ENCODE peak calls at places on chromosomes 5 and 9, in ten cellular contexts. F, U, I, P, G, T, D, Q, V and S are unnamed samples.

GRCh38 chr5:116451905-116452450 is 122.6 kb downstream of the SEMA6A start:
- DNase-seq in F (no peak), U (no peak), I (no peak), P (no peak), G (no peak), T (no peak), D (no peak), Q (no peak), V (no peak), S (no peak)

GRCh38 chr9:137611623-137612609 is 6.4 kb downstream of the ARRDC1 start:
- DNase-seq in F (peak), U (peak), I (peak), P (peak), G (peak), T (peak), D (no peak), Q (no peak), V (no peak), S (no peak)

GRCh38 chr5:159156839-159157238 is 52.5 kb downstream of the RNF145 start:
- DNase-seq in F (peak), U (peak), I (peak), P (no peak), G (no peak), T (peak), D (peak), Q (no peak), V (no peak), S (no peak)

GRCh38 chr9:99231708-99232107 is 9.6 kb downstream of the SEC61B start:
- DNase-seq in F (peak), U (peak), I (peak), P (no peak), G (peak), T (no peak), D (peak), Q (no peak), V (no peak), S (no peak)

GRCh38 chr5:78648359-78649219 is at the start of gene LHFPL2:
- DNase-seq in F (peak), U (peak), I (peak), P (no peak), G (peak), T (no peak), D (peak), Q (no peak), V (no peak), S (peak)

GRCh38 chr9:130358928-130359327 is 85.8 kb upstream of the ASS1 start:
- DNase-seq in F (no peak), U (no peak), I (no peak), P (no peak), G (no peak), T (no peak), D (no peak), Q (no peak), V (no peak), S (no peak)

GRCh38 chr5:39570418-39571027 is 145.7 kb upstream of the DAB2 start:
- DNase-seq in F (peak), U (peak), I (peak), P (no peak), G (no peak), T (no peak), D (no peak), Q (no peak), V (no peak), S (no peak)

GRCh38 chr9:80586786-80587185 is 1015.0 kb downstream of the TLE4 start:
- DNase-seq in F (no peak), U (no peak), I (no peak), P (no peak), G (no peak), T (no peak), D (no peak), Q (no peak), V (no peak), S (no peak)

GRCh38 chr5:132225165-132226032 is 2.3 kb downstream of the P4HA2 start:
- DNase-seq in F (peak), U (peak), I (peak), P (no peak), G (peak), T (no peak), D (no peak), Q (peak), V (no peak), S (no peak)

GRCh38 chr5:3602713-3603502 is 7.3 kb downstream of the IRX1 start:
- DNase-seq in F (peak), U (no peak), I (peak), P (no peak), G (no peak), T (no peak), D (peak), Q (no peak), V (no peak), S (peak)

GRCh38 chr9:82410306-82410705 is 421.7 kb downstream of the SPATA31D1 start:
- DNase-seq in F (no peak), U (no peak), I (peak), P (no peak), G (no peak), T (peak), D (no peak), Q (no peak), V (no peak), S (no peak)

GRCh38 chr5:32379421-32379820 is 65.1 kb downstream of the ZFR start:
- DNase-seq in F (no peak), U (no peak), I (no peak), P (no peak), G (no peak), T (no peak), D (no peak), Q (no peak), V (no peak), S (no peak)

GRCh38 chr9:126421567-126422428 is 95.2 kb downstream of the MVB12B start:
- DNase-seq in F (no peak), U (no peak), I (no peak), P (no peak), G (peak), T (no peak), D (no peak), Q (no peak), V (no peak), S (no peak)

GRCh38 chr5:38835887-38836286 is 9.9 kb upstream of the OSMR start:
- DNase-seq in F (peak), U (peak), I (peak), P (no peak), G (no peak), T (no peak), D (no peak), Q (peak), V (no peak), S (no peak)

GRCh38 chr5:148687427-148687826 is 33.1 kb upstream of the HTR4 start:
- DNase-seq in F (no peak), U (peak), I (peak), P (no peak), G (no peak), T (no peak), D (peak), Q (no peak), V (no peak), S (no peak)

GRCh38 chr9:81472701-81473100 is 216.6 kb downstream of the TLE1 start:
- DNase-seq in F (no peak), U (no peak), I (no peak), P (no peak), G (no peak), T (no peak), D (no peak), Q (no peak), V (no peak), S (no peak)

GRCh38 chr9:34417734-34418133 is 40.6 kb downstream of the FAM219A start:
- DNase-seq in F (no peak), U (no peak), I (no peak), P (no peak), G (no peak), T (no peak), D (no peak), Q (no peak), V (no peak), S (no peak)

GRCh38 chr9:6072865-6073264 is 57.4 kb upstream of the RANBP6 start:
- DNase-seq in F (no peak), U (no peak), I (no peak), P (no peak), G (no peak), T (no peak), D (no peak), Q (no peak), V (no peak), S (no peak)

GRCh38 chr9:88238281-88238571 is 100.0 kb upstream of the SPATA31C2 start:
- DNase-seq in F (no peak), U (no peak), I (no peak), P (no peak), G (no peak), T (no peak), D (no peak), Q (no peak), V (no peak), S (no peak)

GRCh38 chr9:35114113-35114847 is 1.4 kb downstream of the ATOSB start:
- DNase-seq in F (peak), U (peak), I (peak), P (no peak), G (peak), T (peak), D (peak), Q (peak), V (peak), S (no peak)

GRCh38 chr9:138024831-138025291 is 147.3 kb downstream of the CACNA1B start:
- DNase-seq in F (no peak), U (no peak), I (no peak), P (no peak), G (no peak), T (no peak), D (no peak), Q (no peak), V (no peak), S (peak)

GRCh38 chr9:96383165-96383939 is at the start of gene SLC35D2:
- DNase-seq in F (peak), U (peak), I (peak), P (no peak), G (peak), T (no peak), D (peak), Q (no peak), V (peak), S (peak)

GRCh38 chr5:108720416-108720815 is 27.3 kb upstream of the FER start:
- DNase-seq in F (peak), U (no peak), I (peak), P (no peak), G (no peak), T (no peak), D (no peak), Q (no peak), V (no peak), S (no peak)

GRCh38 chr5:10031817-10032216 is 217.9 kb downstream of the ATPSCKMT start:
- DNase-seq in F (no peak), U (no peak), I (no peak), P (no peak), G (no peak), T (no peak), D (no peak), Q (no peak), V (no peak), S (no peak)

GRCh38 chr5:10036136-10036535 is 213.6 kb downstream of the ATPSCKMT start:
- DNase-seq in F (peak), U (peak), I (peak), P (no peak), G (no peak), T (no peak), D (no peak), Q (peak), V (no peak), S (no peak)

GRCh38 chr5:10034008-10034407 is 215.7 kb downstream of the ATPSCKMT start:
- DNase-seq in F (no peak), U (no peak), I (peak), P (no peak), G (no peak), T (no peak), D (no peak), Q (no peak), V (no peak), S (no peak)

GRCh38 chr5:10030219-10030831 is 219.4 kb downstream of the ATPSCKMT start:
- DNase-seq in F (peak), U (peak), I (peak), P (no peak), G (no peak), T (no peak), D (peak), Q (no peak), V (no peak), S (no peak)
- TF ChIP-seq CTCF in F (peak), U (peak), I (peak), P (peak), G (no peak), T (peak), D (peak), Q (peak), V (no peak), S (peak)

GRCh38 chr9:91033802-91034201 is 232.2 kb downstream of the SYK start:
- DNase-seq in F (no peak), U (no peak), I (no peak), P (peak), G (no peak), T (no peak), D (peak), Q (no peak), V (peak), S (no peak)
- TF ChIP-seq CTCF in F (peak), U (peak), I (peak), P (peak), G (no peak), T (peak), D (no peak), Q (peak), V (peak), S (peak)

GRCh38 chr9:108636023-108636422 is 219.8 kb downstream of the ACTL7B start:
- DNase-seq in F (no peak), U (no peak), I (no peak), P (no peak), G (no peak), T (no peak), D (no peak), Q (no peak), V (no peak), S (no peak)
- TF ChIP-seq CTCF in F (no peak), U (no peak), I (no peak), P (no peak), G (no peak), T (no peak), D (no peak), Q (no peak), V (no peak), S (no peak)

GRCh38 chr9:131520448-131520847 is 10.6 kb downstream of the UCK1 start:
- DNase-seq in F (no peak), U (no peak), I (no peak), P (no peak), G (no peak), T (no peak), D (no peak), Q (no peak), V (no peak), S (no peak)

GRCh38 chr9:131516930-131517329 is 14.1 kb downstream of the UCK1 start:
- DNase-seq in F (no peak), U (no peak), I (no peak), P (no peak), G (peak), T (no peak), D (no peak), Q (no peak), V (no peak), S (no peak)

GRCh38 chr9:131518553-131518952 is 12.5 kb downstream of the UCK1 start:
- DNase-seq in F (no peak), U (no peak), I (no peak), P (no peak), G (no peak), T (no peak), D (no peak), Q (no peak), V (no peak), S (no peak)

GRCh38 chr9:131516274-131516565 is 13.5 kb downstream of the POMT1 start:
- DNase-seq in F (no peak), U (no peak), I (no peak), P (no peak), G (no peak), T (no peak), D (no peak), Q (no peak), V (no peak), S (no peak)

DNA sequence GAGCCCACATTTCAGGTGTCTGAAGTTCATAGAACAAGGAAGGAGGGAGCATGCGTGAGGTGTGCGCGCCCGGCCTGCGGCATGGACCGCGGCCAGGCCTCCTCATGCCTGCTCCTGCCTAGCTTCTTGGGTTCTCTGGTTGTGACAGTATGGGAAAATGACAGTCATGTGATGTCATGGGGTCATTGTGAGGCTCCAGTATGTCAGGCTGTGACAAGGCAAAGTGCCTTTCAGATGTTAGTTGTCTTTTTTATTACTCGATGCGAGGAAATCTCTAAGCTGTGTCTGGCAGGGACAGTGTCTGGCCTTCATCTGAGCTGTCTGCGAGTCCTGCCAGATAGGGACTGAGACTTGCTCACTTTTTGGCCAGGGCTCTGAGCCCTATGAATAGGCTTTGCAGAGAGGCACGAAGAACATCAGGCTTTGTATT is 13.3 kb downstream of the UCK1 start:
- DNase-seq in F (no peak), U (no peak), I (no peak), P (no peak), G (peak), T (no peak), D (no peak), Q (no peak), V (no peak), S (no peak)
- TF ChIP-seq CTCF in F (no peak), U (no peak), I (no peak), P (no peak), G (no peak), T (no peak), D (no peak), Q (no peak), V (no peak), S (no peak)

GRCh38 chr5:77630246-77631165 is 8.0 kb downstream of the OTP start:
- DNase-seq in F (peak), U (no peak), I (no peak), P (no peak), G (no peak), T (no peak), D (peak), Q (no peak), V (no peak), S (peak)
- TF ChIP-seq CTCF in F (no peak), U (no peak), I (no peak), P (peak), G (no peak), T (no peak), D (no peak), Q (peak), V (no peak), S (peak)